ENCODE peak calls at places on chromosomes 13 and 19, in six cellular contexts. L is HS-27A; V is NCI-H446; G is NCI-H1436; B is activated naive CD4-positive, alpha-beta T cell; U is foreskin fibroblast. Y is an unnamed sample.

GRCh38 chr13:46698910-46699460 is 98.0 kb downstream of the ESD start:
- DNase-seq in L (no peak), G (no peak), U (no peak), V (no peak), B (no peak), Y (no peak)

GRCh38 chr13:110228936-110229904 is 77.7 kb downstream of the COL4A1 start:
- DNase-seq in U (no peak), L (no peak), V (no peak), B (no peak), G (no peak), Y (no peak)

GRCh38 chr13:69683921-69684663 is 423.5 kb upstream of the ATXN8OS start:
- DNase-seq in G (no peak), V (no peak), U (no peak), L (no peak), B (no peak), Y (no peak)

GRCh38 chr13:107881362-107881761 is 334.0 kb downstream of the LIG4 start:
- DNase-seq in V (no peak), U (no peak), B (no peak), L (no peak), G (no peak), Y (no peak)

GRCh38 chr13:68808456-68808855 is 1299.2 kb upstream of the ATXN8OS start:
- DNase-seq in G (no peak), V (no peak), B (no peak), U (no peak), L (no peak), Y (no peak)

GRCh38 chr13:71644579-71644978 is 222.4 kb downstream of the DACH1 start:
- DNase-seq in G (no peak), B (no peak), V (no peak), L (no peak), U (no peak), Y (no peak)

GRCh38 chr19:39941615-39942507 is 7.4 kb upstream of the FCGBP start:
- DNase-seq in U (no peak), B (no peak), L (no peak), G (no peak), V (no peak), Y (no peak)

GRCh38 chr19:13742756-13743155 is 21.6 kb upstream of the MRI1 start:
- DNase-seq in U (peak; percentile 61), G (no peak), L (no peak), V (no peak), B (no peak), Y (no peak)

GRCh38 chr13:110571897-110572777 is 10.6 kb upstream of the RAB20 start:
- DNase-seq in V (no peak), B (no peak), L (no peak), G (no peak), U (no peak), Y (no peak)

GRCh38 chr13:73767747-73768315 is 366.4 kb downstream of the KLF12 start:
- DNase-seq in U (no peak), G (no peak), L (no peak), V (no peak), B (no peak), Y (no peak)

GRCh38 chr19:30664358-30665058 is 292.3 kb downstream of the ZNF536 start:
- DNase-seq in B (no peak), U (peak; percentile 15), V (peak; percentile 71), G (no peak), L (no peak), Y (peak; percentile 34)